ENCODE peak calls at places on chromosomes 5 and 9, in eight cellular contexts. U is AG10803, A is uterus, T is IMR-90, E is endothelial cell, L is spleen, G is upper lobe of right lung, B is HCT116. Q is an unnamed sample.

GRCh38 chr9:93471135-93471534 is 17.8 kb upstream of the FAM120AOS start:
- DNase-seq in G (no peak), B (no peak), U (peak), T (no peak), E (no peak), L (no peak), A (no peak), Q (no peak)

GRCh38 chr5:106312360-106312759 is 1358.4 kb downstream of the EFNA5 start:
- DNase-seq in G (no peak), A (no peak), T (peak), B (no peak), U (peak), E (no peak), L (no peak), Q (no peak)

GRCh38 chr5:2093859-2094615 is 211.3 kb upstream of the IRX4 start:
- DNase-seq in B (no peak), L (no peak), U (peak), A (peak), T (no peak), E (no peak), G (no peak), Q (no peak)

GRCh38 chr9:9942764-9943424 is 669.9 kb downstream of the PTPRD start:
- DNase-seq in G (peak), L (peak), U (peak), B (no peak), T (peak), E (peak), A (peak), Q (peak)

GRCh38 chr5:17620627-17621026 is 10.4 kb downstream of the TAF11L12 start:
- DNase-seq in L (no peak), U (no peak), E (no peak), T (no peak), G (no peak), B (no peak), A (no peak), Q (no peak)

GRCh38 chr5:54301852-54302251 is 8.5 kb downstream of the ARL15 start:
- DNase-seq in L (no peak), A (no peak), U (no peak), E (no peak), G (no peak), T (no peak), B (no peak), Q (no peak)

GRCh38 chr9:79471577-79472543 is 99.9 kb upstream of the TLE4 start:
- DNase-seq in E (no peak), L (no peak), B (no peak), G (no peak), U (peak), T (peak), A (peak), Q (no peak)

GRCh38 chr5:174140452-174140851 is 94.9 kb downstream of the NSG2 start:
- DNase-seq in B (no peak), T (no peak), G (no peak), A (no peak), L (no peak), E (no peak), U (no peak), Q (no peak)

GRCh38 chr5:14577964-14578363 is 3.6 kb upstream of the OTULINL start:
- DNase-seq in U (no peak), G (no peak), E (no peak), L (no peak), B (no peak), A (no peak), T (no peak), Q (no peak)

GRCh38 chr5:59724482-59725392 is 168.8 kb downstream of the PDE4D start:
- DNase-seq in U (peak), G (no peak), A (no peak), T (peak), B (peak), L (no peak), E (peak), Q (peak)

GRCh38 chr9:129111762-129112151 is 542 bp downstream of the PTPA start:
- DNase-seq in L (no peak), U (peak), B (no peak), A (no peak), T (peak), E (no peak), G (peak), Q (peak)

GRCh38 chr9:74499770-74500583 is 2.8 kb downstream of the RORB start:
- DNase-seq in L (peak), E (peak), T (no peak), U (no peak), B (no peak), A (no peak), G (no peak), Q (no peak)

GRCh38 chr9:93976973-93977372 is 21.8 kb upstream of the BARX1 start:
- DNase-seq in B (no peak), U (no peak), T (no peak), L (no peak), E (no peak), G (no peak), A (no peak), Q (no peak)

GRCh38 chr5:132391870-132392269 is 22.4 kb downstream of the SLC22A5 start:
- DNase-seq in A (no peak), L (no peak), E (no peak), U (no peak), G (no peak), T (no peak), B (no peak), Q (no peak)

GRCh38 chr9:132268725-132269352 is 85.9 kb downstream of the SETX start:
- DNase-seq in G (no peak), L (peak), T (peak), A (peak), E (peak), B (peak), U (peak), Q (peak)

GRCh38 chr9:107693620-107694326 is 204.2 kb upstream of the KLF4 start:
- DNase-seq in A (no peak), L (no peak), G (no peak), E (no peak), T (peak), U (peak), B (no peak), Q (no peak)

GRCh38 chr9:109793196-109793595 is 13.2 kb downstream of the PALM2AKAP2 start:
- DNase-seq in T (peak), G (no peak), U (peak), B (no peak), A (no peak), L (no peak), E (no peak), Q (no peak)

GRCh38 chr5:140189977-140190867 is 15.2 kb downstream of the CYSTM1 start:
- DNase-seq in L (no peak), G (no peak), E (no peak), A (no peak), B (no peak), T (peak), U (peak), Q (no peak)

GRCh38 chr5:1297243-1297642 is 2.4 kb upstream of the TERT start:
- DNase-seq in E (no peak), A (no peak), G (peak), B (no peak), U (no peak), L (no peak), T (no peak), Q (no peak)

GRCh38 chr5:15763754-15764153 is 263.8 kb downstream of the FBXL7 start:
- DNase-seq in U (peak), A (no peak), L (no peak), B (no peak), T (peak), E (no peak), G (no peak), Q (no peak)

GRCh38 chr9:89969881-89970639 is 365.2 kb downstream of the GADD45G start:
- DNase-seq in G (no peak), L (no peak), T (no peak), E (no peak), A (no peak), B (no peak), U (no peak), Q (no peak)

GRCh38 chr5:143302344-143302743 is 101.1 kb downstream of the NR3C1 start:
- DNase-seq in L (no peak), U (peak), E (no peak), A (no peak), T (no peak), B (no peak), G (no peak), Q (no peak)

GRCh38 chr9:36828574-36829141 is 205.4 kb downstream of the PAX5 start:
- DNase-seq in E (no peak), G (no peak), T (no peak), U (no peak), A (no peak), L (no peak), B (no peak), Q (no peak)

GRCh38 chr9:129822825-129823162 is 1.1 kb downstream of the TOR1A start:
- DNase-seq in U (peak), B (no peak), T (no peak), L (no peak), G (no peak), E (no peak), A (no peak), Q (no peak)

GRCh38 chr5:15774632-15775031 is 274.7 kb downstream of the FBXL7 start:
- DNase-seq in U (no peak), G (no peak), T (no peak), B (no peak), A (no peak), E (no peak), L (no peak), Q (no peak)

GRCh38 chr5:15807861-15808260 is 307.9 kb downstream of the FBXL7 start:
- DNase-seq in B (no peak), U (peak), G (no peak), E (no peak), L (no peak), T (peak), A (peak), Q (no peak)

GRCh38 chr5:127136908-127137307 is 63.6 kb upstream of the C5orf63 start:
- DNase-seq in T (no peak), B (no peak), E (no peak), U (no peak), G (no peak), A (no peak), L (no peak), Q (no peak)

GRCh38 chr9:124522121-124523098 is 15.2 kb upstream of the NR5A1 start:
- DNase-seq in G (no peak), U (no peak), E (no peak), B (peak), T (peak), L (no peak), A (no peak), Q (no peak)

GRCh38 chr9:91207481-91207888 is 154.2 kb downstream of the AUH start:
- DNase-seq in B (no peak), A (no peak), U (no peak), L (no peak), T (peak), E (no peak), G (no peak), Q (no peak)

GRCh38 chr5:9104576-9105339 is 441.1 kb downstream of the SEMA5A start:
- DNase-seq in L (no peak), E (no peak), A (no peak), T (peak), B (no peak), G (no peak), U (no peak), Q (no peak)

GRCh38 chr5:132325691-132326090 is 31.5 kb downstream of the SLC22A4 start:
- DNase-seq in E (no peak), T (no peak), L (no peak), U (no peak), B (no peak), G (no peak), A (no peak), Q (no peak)

GRCh38 chr5:134371834-134372340 is 518 bp downstream of the UBE2B start:
- DNase-seq in B (no peak), U (peak), A (no peak), G (peak), L (peak), E (peak), T (peak), Q (peak)

GRCh38 chr5:95697781-95698681 is 15.2 kb upstream of the SPATA9 start:
- DNase-seq in A (no peak), B (no peak), U (peak), E (no peak), G (no peak), L (no peak), T (no peak), Q (no peak)

GRCh38 chr9:113579270-113580040 is 115.9 kb downstream of the RGS3 start:
- DNase-seq in U (no peak), A (no peak), E (no peak), T (peak), B (no peak), G (no peak), L (peak), Q (no peak)

GRCh38 chr9:136996361-136997281 is at the start of gene CLIC3:
- DNase-seq in T (no peak), A (no peak), E (no peak), B (no peak), G (peak), L (peak), U (peak), Q (peak)

GRCh38 chr9:71743217-71743705 is 25.1 kb downstream of the CEMIP2 start:
- DNase-seq in U (no peak), E (no peak), G (no peak), B (no peak), T (peak), A (no peak), L (no peak), Q (no peak)

GRCh38 chr9:92312887-92313623 is 12.1 kb downstream of the NOL8 start:
- DNase-seq in T (no peak), B (no peak), A (no peak), E (no peak), G (no peak), U (no peak), L (no peak), Q (no peak)

GRCh38 chr5:131164931-131165727 is at the start of gene HINT1:
- DNase-seq in B (peak), E (peak), G (peak), T (peak), U (peak), L (peak), A (peak), Q (peak)
- TF ChIP-seq CTCF in B (no peak), E (no peak), G (peak), T (peak), U (peak), L (no peak), A (peak), Q (no peak)

GRCh38 chr9:121169094-121169601 is 32.5 kb downstream of the RAB14 start:
- DNase-seq in A (no peak), G (no peak), E (peak), U (peak), T (no peak), B (no peak), L (no peak), Q (peak)
- TF ChIP-seq CTCF in A (no peak), G (peak), E (peak), U (peak), T (peak), B (peak), L (peak), Q (no peak)

DNA sequence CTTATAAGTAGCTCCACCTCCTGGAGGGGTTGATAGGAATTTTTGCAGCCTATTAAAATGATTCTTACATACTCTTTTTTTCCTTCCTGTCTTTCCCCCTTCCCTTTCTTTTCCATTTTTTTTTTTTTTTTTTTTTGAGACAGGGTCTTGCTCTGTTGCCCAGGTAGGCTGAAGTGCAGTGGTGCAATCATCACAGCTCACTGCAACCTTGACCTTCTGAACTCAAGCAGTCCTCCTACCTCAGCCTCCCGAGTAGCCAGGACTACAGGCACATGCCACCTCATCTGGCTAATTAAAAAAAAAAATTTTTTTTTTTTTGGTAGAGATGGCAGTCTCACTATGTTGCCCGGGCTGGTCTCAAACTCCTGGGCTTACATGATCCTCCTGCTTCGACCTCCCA is 4.3 kb upstream of the TBC1D2 start:
- DNase-seq in A (no peak), G (no peak), U (no peak), T (no peak), L (no peak), E (no peak), B (no peak), Q (no peak)
- TF ChIP-seq CTCF in A (no peak), G (no peak), U (no peak), T (no peak), L (no peak), E (no peak), B (peak), Q (no peak)

GRCh38 chr5:138643040-138643791 is 68.0 kb upstream of the HSPA9 start:
- DNase-seq in L (no peak), B (no peak), E (no peak), A (no peak), T (no peak), G (no peak), U (no peak), Q (no peak)

GRCh38 chr5:138640855-138641254 is 65.7 kb upstream of the HSPA9 start:
- DNase-seq in A (no peak), G (no peak), U (no peak), T (no peak), B (no peak), E (no peak), L (no peak), Q (no peak)

GRCh38 chr5:138639326-138639725 is 64.1 kb upstream of the HSPA9 start:
- DNase-seq in E (no peak), U (no peak), A (no peak), G (no peak), T (no peak), B (no peak), L (no peak), Q (no peak)

GRCh38 chr5:138640138-138640537 is 64.9 kb upstream of the HSPA9 start:
- DNase-seq in U (no peak), B (no peak), T (no peak), G (no peak), E (no peak), A (no peak), L (no peak), Q (no peak)

DNA sequence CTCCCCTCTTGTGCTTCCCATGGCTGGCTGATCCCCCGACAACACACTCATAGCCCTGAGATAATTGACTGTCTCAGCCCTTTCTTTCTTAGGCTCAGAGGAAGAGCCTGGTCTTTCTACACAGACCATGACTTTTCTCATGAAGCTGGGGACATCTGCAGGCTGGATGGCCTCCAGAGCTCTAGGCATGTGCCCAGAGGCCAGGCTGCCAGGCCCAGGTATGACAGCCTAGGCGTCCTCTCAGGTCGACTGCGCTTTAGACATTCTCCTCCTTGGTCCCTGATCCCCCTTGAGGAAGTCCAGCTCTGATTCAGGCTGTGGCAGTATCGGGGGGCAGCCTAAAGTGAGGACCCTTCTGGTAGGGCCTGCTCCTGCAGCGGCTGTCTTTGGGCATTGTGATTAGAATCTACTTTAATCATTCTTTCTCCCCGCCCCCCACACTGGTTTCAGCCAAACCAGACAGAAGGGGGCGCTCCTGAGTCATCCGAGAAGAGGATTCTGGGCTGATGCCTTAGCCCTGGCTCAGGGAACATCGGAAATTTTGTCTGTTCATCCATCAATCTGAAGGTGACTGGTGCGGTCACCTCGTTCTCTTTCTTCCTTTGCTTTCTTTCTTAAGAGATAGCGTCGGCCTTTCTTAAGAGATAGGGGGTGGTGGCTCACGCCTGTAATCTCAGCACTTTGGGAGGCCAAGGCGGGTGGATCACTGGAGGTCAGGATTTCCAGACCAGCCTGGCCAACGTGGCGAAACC is 66.5 kb upstream of the HSPA9 start:
- DNase-seq in U (peak), A (peak), L (peak), G (peak), E (peak), B (peak), T (peak), Q (peak)
- TF ChIP-seq CTCF in U (peak), A (peak), L (peak), G (peak), E (peak), B (peak), T (peak), Q (peak)

DNA sequence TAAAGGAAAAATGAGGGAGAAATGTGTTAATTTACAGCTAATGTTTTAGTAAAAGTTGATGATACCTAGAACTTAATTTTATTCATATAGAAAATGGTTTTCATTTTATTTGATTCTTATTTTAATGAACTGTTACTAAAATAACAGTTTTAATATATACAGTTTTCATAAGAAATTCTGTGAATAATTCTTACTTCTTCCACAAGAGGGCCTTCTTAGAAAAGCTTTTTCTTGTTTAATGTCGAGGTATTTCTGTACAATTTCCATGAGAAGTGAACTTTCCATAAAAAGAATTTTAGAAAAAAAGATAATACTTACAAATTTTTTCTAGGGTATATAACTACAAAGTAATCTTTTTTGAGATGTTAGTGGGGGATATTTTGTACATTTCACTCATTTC is 73.9 kb downstream of the KLF9 start:
- DNase-seq in B (no peak), G (no peak), T (peak), E (no peak), U (peak), A (no peak), L (no peak), Q (no peak)
- TF ChIP-seq CTCF in B (peak), G (peak), T (peak), E (peak), U (peak), A (peak), L (no peak), Q (no peak)

DNA sequence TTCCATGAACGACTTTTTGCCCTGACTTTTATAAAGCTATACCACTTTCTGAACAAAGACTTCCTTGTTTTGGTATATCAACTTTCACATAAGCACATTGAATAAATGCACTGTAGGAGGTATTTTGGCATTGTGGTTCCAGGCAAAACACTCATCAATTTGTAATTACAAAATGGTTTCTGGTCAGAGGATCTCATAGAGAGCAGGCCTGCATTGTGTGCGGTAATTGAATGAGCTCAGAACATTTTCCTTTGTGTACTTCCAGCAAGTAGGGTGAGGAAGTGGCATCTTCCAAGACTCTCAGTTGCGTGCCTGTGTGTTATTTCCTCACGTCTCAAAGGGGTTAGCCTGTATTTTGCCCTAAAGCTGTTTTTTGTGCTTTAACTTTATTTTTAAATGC is 89.2 kb downstream of the PDE6A start:
- DNase-seq in U (no peak), A (no peak), G (no peak), L (no peak), E (no peak), T (peak), B (no peak), Q (no peak)
- TF ChIP-seq CTCF in U (no peak), A (no peak), G (no peak), L (no peak), E (no peak), T (no peak), B (no peak), Q (no peak)

Q was measured in Calu3.